ENCODE peak calls at places on chromosomes 12 and 14, in eight cellular contexts. C is astrocyte, G is Karpas-422, H is RWPE2, D is ascending aorta, O is lung, I is left ventricle myocardium inferior, U is tibial nerve. K is an unnamed sample. For H3K4me1 and H3K27me3, the result is how much of the 10 kb centered on the place peaks cover.

GRCh38 chr14:36363704-36364103 is 43.3 kb upstream of the MBIP start:
- DNase-seq in C (no peak), G (no peak), H (no peak), D (no peak), O (no peak), I (no peak), U (no peak), K (peak)

GRCh38 chr14:101193126-101193844 is 289.8 kb upstream of the RTL1 start:
- DNase-seq in C (no peak), G (no peak), H (peak), D (no peak), O (no peak), I (no peak), U (no peak), K (no peak)

GRCh38 chr14:22131749-22132476 is 457.1 kb downstream of the DAD1 start:
- DNase-seq in C (no peak), G (peak), H (no peak), D (no peak), O (no peak), I (no peak), U (no peak), K (peak)

GRCh38 chr12:120639771-120640721 is at the start of gene CABP1:
- DNase-seq in C (no peak), G (peak), H (no peak), D (no peak), O (no peak), I (no peak), U (no peak), K (peak)

GRCh38 chr14:92866181-92866752 is 56.7 kb upstream of the CHGA start:
- DNase-seq in C (no peak), G (no peak), H (no peak), D (no peak), O (no peak), I (no peak), U (no peak), K (no peak)

GRCh38 chr12:62933220-62933870 is 1.6 kb downstream of the PPM1H start:
- DNase-seq in C (no peak), G (no peak), H (no peak), D (no peak), O (peak), I (peak), U (no peak), K (no peak)

GRCh38 chr14:51783765-51784164 is 76.6 kb upstream of the GNG2 start:
- DNase-seq in C (peak), G (no peak), H (no peak), D (no peak), O (no peak), I (no peak), U (no peak), K (no peak)

GRCh38 chr12:28313631-28314030 is 123.4 kb downstream of the CCDC91 start:
- DNase-seq in C (peak), G (no peak), H (no peak), D (no peak), O (no peak), I (no peak), U (no peak), K (peak)

GRCh38 chr14:89190779-89191513 is 226.1 kb downstream of the FOXN3 start:
- DNase-seq in C (no peak), G (no peak), H (no peak), D (no peak), O (no peak), I (no peak), U (no peak), K (peak)

GRCh38 chr12:96247567-96247962 is 53.4 kb downstream of the ELK3 start:
- DNase-seq in C (no peak), G (no peak), H (no peak), D (no peak), O (no peak), I (no peak), U (no peak), K (no peak)

GRCh38 chr14:20866963-20867362 is 24.2 kb upstream of the RNASE3 start:
- DNase-seq in C (no peak), G (peak), H (no peak), D (no peak), O (no peak), I (no peak), U (no peak), K (no peak)

GRCh38 chr14:70828188-70828587 is 18.9 kb upstream of the MAP3K9 start:
- DNase-seq in C (no peak), G (no peak), H (no peak), D (no peak), O (no peak), I (no peak), U (no peak), K (no peak)

GRCh38 chr14:36521598-36522345 is 1.7 kb upstream of the NKX2-1 start:
- DNase-seq in C (no peak), G (no peak), H (no peak), D (no peak), O (peak), I (no peak), U (no peak), K (no peak)

GRCh38 chr14:55105991-55106390 is 23.1 kb upstream of the LGALS3 start:
- DNase-seq in C (no peak), G (no peak), H (no peak), D (no peak), O (no peak), I (no peak), U (no peak), K (no peak)
- H3K4me1 ChIP-seq in C (under half), G (under half), H (under half), D (under half), O (under half), I (half or more), U (under half), K (under half)

DNA sequence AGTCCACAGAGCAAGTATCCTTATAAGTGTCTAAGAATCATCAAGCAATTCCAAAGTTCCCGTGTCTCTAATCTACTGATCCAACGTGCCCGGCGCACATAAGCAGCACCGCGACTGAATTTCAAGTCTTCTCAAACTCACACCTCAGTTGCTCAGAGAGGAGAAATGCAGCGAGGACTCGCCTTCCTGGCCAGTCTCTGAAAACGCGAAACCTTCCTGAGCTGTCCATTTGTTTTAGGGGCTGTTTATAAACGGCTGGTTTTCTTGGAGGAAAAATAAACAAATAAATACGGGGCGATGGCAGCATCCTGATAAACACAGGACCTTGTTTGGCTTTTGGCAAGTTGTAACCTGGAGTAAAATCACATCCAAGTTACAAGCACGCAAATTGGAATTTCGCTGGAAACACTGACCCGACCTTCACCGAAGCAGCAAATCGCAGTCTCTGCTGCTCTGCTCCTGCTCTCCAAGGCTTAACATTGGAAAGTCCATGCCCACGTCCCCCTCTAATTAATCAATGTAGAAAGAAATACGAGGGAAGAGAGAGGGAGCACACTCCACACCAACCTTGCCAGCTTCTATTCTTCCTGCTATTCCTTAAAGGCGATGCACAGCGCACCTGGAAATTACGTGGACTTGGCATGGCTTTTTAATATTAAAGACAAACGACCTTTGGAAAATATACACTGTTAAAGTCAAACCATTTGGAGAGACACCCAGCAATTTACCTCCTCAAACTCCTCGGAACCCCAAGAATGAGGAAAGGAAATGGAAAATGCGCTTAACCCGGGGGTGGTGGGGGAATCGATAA is 248.7 kb downstream of the APAF1 start:
- DNase-seq in C (no peak), G (peak), H (no peak), D (no peak), O (no peak), I (no peak), U (no peak), K (no peak)
- H3K27me3 ChIP-seq in C (under half), G (under half), H (half or more), D (under half), O (under half), I (half or more), U (under half), K (under half)

GRCh38 chr14:94027566-94028449 is 1.7 kb downstream of the OTUB2 start:
- DNase-seq in C (no peak), G (no peak), H (no peak), D (no peak), O (no peak), I (no peak), U (no peak), K (no peak)

GRCh38 chr14:94025720-94026119 is 420 bp upstream of the OTUB2 start:
- DNase-seq in C (peak), G (no peak), H (no peak), D (no peak), O (no peak), I (no peak), U (no peak), K (no peak)

GRCh38 chr14:94028450-94028826 is 2.3 kb downstream of the OTUB2 start:
- DNase-seq in C (peak), G (no peak), H (no peak), D (no peak), O (no peak), I (no peak), U (no peak), K (peak)

GRCh38 chr14:94026173-94026885 is at the start of gene OTUB2:
- DNase-seq in C (peak), G (peak), H (peak), D (peak), O (peak), I (peak), U (peak), K (peak)

DNA sequence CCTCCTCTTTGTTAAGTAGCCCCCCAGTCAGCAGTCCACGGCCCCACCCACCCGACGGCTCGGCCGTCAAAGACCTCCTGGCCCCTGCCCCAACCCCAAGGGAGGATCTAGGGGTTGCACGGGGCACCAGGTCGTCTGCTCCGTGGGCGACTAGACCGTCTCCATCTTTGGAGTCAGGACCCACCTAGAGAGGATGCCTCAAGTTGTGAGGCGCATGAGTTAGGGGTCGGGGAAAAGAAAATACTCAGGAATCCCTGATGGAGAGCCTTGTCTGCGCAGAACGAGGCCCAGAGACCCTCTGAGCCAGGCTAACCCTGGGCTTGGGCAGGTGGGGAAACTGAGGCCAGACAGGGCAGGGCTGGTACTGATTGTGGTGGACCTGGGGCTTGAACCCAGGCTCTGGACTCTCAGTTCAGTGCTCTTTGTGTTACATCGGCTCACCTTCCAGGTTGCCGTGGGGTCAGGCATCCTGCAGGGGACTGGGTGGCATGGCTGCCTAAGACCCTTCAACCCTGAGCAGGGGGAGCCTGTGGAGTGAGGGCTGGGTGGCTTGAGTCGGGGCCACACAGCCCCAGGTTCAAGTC is 838 bp downstream of the OTUB2 start:
- DNase-seq in C (no peak), G (no peak), H (no peak), D (no peak), O (no peak), I (no peak), U (no peak), K (no peak)
- H3K27ac ChIP-seq in C (no peak), G (no peak), H (no peak), D (no peak), O (no peak), I (no peak), U (no peak), K (no peak)

GRCh38 chr12:57130941-57131340 is 2.7 kb downstream of the LRP1 start:
- DNase-seq in C (no peak), G (no peak), H (no peak), D (no peak), O (no peak), I (no peak), U (no peak), K (no peak)

GRCh38 chr12:57133916-57134315 is 5.6 kb downstream of the LRP1 start:
- DNase-seq in C (no peak), G (no peak), H (no peak), D (no peak), O (no peak), I (peak), U (no peak), K (no peak)

GRCh38 chr12:57134949-57135348 is 6.7 kb downstream of the LRP1 start:
- DNase-seq in C (no peak), G (no peak), H (no peak), D (no peak), O (no peak), I (no peak), U (no peak), K (no peak)

GRCh38 chr12:57131896-57132744 is 3.8 kb downstream of the LRP1 start:
- DNase-seq in C (no peak), G (no peak), H (no peak), D (no peak), O (no peak), I (no peak), U (no peak), K (peak)

GRCh38 chr12:57133013-57133569 is 4.8 kb downstream of the LRP1 start:
- DNase-seq in C (peak), G (no peak), H (no peak), D (no peak), O (no peak), I (no peak), U (no peak), K (peak)
- H3K4me1 ChIP-seq in C (half or more), G (under half), H (under half), D (half or more), O (under half), I (half or more), U (under half), K (under half)

GRCh38 chr12:66724616-66725015 is 45.7 kb upstream of the GRIP1 start:
- DNase-seq in C (no peak), G (no peak), H (no peak), D (no peak), O (no peak), I (no peak), U (no peak), K (no peak)
- H3K27me3 ChIP-seq in C (under half), G (under half), H (under half), D (under half), O (under half), I (under half), U (under half), K (under half)

DNA sequence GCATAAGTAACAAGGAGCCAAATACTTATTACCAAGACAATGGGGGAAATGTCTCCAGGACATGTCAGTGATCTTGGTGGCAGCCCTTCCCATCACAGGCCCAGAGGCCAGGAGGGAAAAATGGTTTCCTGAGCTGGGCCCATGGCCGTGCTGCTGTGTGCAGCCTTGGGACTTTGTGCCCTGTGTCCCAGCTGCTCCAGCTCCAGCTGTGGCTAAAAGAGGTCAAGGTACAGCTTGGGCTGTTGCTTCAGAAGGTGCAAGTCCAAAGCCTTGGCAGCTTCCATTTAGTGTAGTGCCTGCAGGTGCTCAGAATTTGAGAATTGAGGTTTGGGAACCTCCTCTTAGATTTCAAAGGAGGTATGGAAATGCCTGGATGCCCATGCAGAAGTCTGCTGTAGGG is 212.3 kb upstream of the DCN start:
- DNase-seq in C (no peak), G (no peak), H (no peak), D (no peak), O (no peak), I (no peak), U (no peak), K (no peak)
- H3K27ac ChIP-seq in C (no peak), G (no peak), H (no peak), D (no peak), O (no peak), I (no peak), U (no peak), K (no peak)

DNA sequence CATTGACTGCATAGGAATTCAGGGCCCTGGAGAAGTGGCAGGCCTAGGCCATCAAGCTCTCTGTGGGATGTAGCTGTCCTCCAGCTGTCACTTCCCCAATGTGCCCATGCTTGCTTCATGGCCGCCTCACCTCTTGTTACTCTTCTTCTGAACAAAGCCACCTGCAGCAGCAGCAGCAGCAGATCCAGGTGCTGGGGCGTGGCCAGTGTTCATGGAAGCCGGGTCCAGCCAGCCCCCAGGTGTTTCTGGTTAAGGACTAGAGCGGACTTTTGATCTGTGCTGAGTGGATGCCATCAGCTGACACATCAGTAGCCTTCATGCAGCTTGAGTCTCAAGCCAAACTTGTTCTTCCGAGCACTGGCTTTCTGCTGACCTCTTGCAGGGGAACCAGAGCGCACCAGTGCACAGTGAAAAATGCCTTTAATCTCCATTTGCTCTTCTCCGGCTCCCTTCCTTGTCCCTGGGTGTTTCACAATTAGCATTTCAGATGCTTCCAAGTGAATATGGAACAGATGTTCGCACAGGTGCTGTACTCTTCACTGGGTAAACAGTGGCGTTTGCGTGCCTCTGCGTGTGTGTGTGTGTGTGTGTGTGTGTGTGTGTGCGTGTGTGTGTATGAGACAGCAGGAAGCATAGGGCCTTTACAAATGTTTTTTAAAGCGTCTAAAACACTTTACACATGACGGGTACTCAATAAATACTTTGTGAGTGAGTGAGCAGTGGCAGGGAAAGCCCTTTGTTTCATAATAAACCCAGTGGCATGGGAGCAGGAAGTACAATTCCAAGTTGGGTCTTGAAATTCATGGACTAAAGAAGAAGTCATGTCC is 20.1 kb downstream of the TPCN1 start:
- DNase-seq in C (peak), G (no peak), H (no peak), D (no peak), O (no peak), I (no peak), U (peak), K (peak)
- H3K4me1 ChIP-seq in C (under half), G (under half), H (half or more), D (half or more), O (under half), I (half or more), U (under half), K (half or more)

DNA sequence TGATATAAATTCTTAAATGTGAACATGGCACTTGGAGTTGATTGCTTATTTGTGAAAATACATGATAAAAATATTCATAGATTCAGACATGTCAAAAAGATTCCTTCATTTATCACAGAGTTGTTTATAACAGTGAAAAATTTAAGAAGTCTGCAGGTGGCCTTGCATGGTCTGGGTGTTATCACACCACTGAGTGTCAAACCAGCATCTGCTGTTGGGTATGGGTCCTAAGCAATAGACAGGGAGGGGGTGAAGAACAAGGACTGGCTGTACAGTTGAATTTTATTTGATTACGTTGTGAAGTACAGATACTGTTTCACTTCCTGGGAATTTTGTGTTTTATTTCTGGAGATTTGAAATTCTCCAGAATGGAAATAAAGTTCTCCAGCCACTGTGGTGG is 180.4 kb upstream of the HIF1A start:
- DNase-seq in C (no peak), G (no peak), H (no peak), D (no peak), O (no peak), I (no peak), U (no peak), K (no peak)
- H3K27me3 ChIP-seq in C (under half), G (under half), H (under half), D (under half), O (under half), I (under half), U (under half), K (under half)

GRCh38 chr12:2804390-2805145 is 7.9 kb upstream of the ITFG2 start:
- DNase-seq in C (peak), G (no peak), H (no peak), D (no peak), O (no peak), I (peak), U (no peak), K (no peak)
- H3K27ac ChIP-seq in C (peak), G (no peak), H (no peak), D (peak), O (no peak), I (peak), U (no peak), K (no peak)

GRCh38 chr12:46560874-46561273 is 188.3 kb upstream of the SLC38A2 start:
- DNase-seq in C (no peak), G (no peak), H (no peak), D (no peak), O (no peak), I (no peak), U (no peak), K (no peak)
- H3K4me1 ChIP-seq in C (under half), G (under half), H (half or more), D (under half), O (under half), I (under half), U (under half), K (under half)

K was measured in SJCRH30.